ENCODE peak calls at places on chromosomes 7 and 10, in four cellular contexts. P is A549, T is HepG2, J is WTC11. U is an unnamed sample.

GRCh38 chr7:129298268-129298893 is 73.6 kb downstream of the AHCYL2 start:
- DNase-seq in P (peak), T (peak), J (peak), U (peak)

GRCh38 chr7:46068159-46068558 is 147.1 kb upstream of the IGFBP3 start:
- DNase-seq in J (no peak), P (no peak), T (no peak), U (no peak)

GRCh38 chr7:12244694-12245093 is 33.6 kb downstream of the TMEM106B start:
- DNase-seq in P (no peak), T (no peak), J (no peak), U (no peak)

GRCh38 chr10:94122247-94122646 is 128.5 kb downstream of the PLCE1 start:
- DNase-seq in J (no peak), T (no peak), P (no peak), U (no peak)

GRCh38 chr7:11228515-11228914 is 254.8 kb downstream of the PHF14 start:
- DNase-seq in P (no peak), J (no peak), T (no peak), U (no peak)

GRCh38 chr7:139758388-139758787 is 19.4 kb downstream of the HIPK2 start:
- DNase-seq in J (peak), T (no peak), P (no peak), U (no peak)

GRCh38 chr7:39589323-39590111 is 23.3 kb downstream of the YAE1 start:
- DNase-seq in J (peak), P (no peak), T (no peak), U (peak)

GRCh38 chr10:89416465-89416864 is 2.1 kb downstream of the IFIT5 start:
- DNase-seq in T (no peak), J (no peak), P (no peak), U (no peak)

GRCh38 chr10:78170026-78170475 is 136.4 kb downstream of the RPS24 start:
- DNase-seq in T (no peak), J (no peak), P (no peak), U (no peak)

GRCh38 chr10:124971276-124971675 is 29.4 kb downstream of the ZRANB1 start:
- DNase-seq in T (no peak), P (no peak), J (no peak), U (no peak)

GRCh38 chr7:4633012-4633411 is 49.1 kb upstream of the FOXK1 start:
- DNase-seq in P (peak), J (no peak), T (peak), U (peak)

GRCh38 chr10:34015700-34016099 is 681.2 kb upstream of the NRP1 start:
- DNase-seq in P (no peak), T (no peak), J (no peak), U (no peak)

DNA sequence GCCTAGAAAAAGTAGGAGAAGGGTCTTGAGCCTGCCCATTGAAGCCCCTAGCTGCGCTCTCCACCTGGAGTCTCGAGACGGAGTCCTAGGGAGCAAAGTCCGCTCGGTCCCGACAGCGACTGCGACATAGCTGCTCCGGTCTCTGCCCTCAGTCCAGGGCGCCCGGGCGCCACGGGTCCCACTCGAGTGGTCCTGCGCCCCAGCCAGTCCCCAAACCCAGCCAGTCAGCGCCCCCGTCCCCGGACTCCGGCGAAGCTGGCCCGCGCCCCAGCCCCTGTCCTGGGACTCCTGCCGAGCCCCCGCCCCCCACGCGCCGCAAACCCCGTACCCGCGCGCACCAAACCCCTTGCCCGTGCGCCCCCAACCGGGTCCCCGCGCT is 480 bp downstream of the TNS3 start:
- DNase-seq in P (no peak), T (no peak), J (peak), U (no peak)
- TF ChIP-seq HMGXB4 in P (no peak), T (no peak), J (no peak), U (no peak)

DNA sequence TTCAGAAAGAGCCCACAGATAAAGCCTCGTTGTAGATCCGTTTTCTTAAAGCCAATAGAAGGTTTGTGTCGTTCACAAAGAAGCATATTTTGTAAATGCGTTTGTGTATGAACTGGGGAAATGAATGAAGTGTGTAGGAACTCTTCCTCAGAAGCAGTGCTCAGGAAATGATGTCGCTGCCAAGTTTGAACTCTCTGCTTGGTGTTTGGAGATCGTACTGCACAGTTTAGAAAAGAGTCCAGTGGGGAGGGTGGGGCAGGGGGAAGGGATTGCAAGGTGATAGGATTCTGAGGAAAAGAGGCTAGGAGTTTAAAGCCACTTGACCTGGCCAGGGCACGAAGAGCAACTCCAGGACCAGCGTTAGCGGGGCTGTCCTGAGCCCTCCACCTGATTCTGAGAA is 122.2 kb downstream of the CUBN start:
- DNase-seq in T (no peak), P (no peak), J (no peak), U (no peak)
- TF ChIP-seq HMGXB4 in T (no peak), P (no peak), J (no peak), U (no peak)

GRCh38 chr7:109844362-109844761 is 1246.6 kb upstream of the LRRN3 start:
- DNase-seq in P (peak), T (peak), J (no peak), U (no peak)
- TF ChIP-seq HMGXB4 in P (no peak), T (no peak), J (no peak), U (no peak)

DNA sequence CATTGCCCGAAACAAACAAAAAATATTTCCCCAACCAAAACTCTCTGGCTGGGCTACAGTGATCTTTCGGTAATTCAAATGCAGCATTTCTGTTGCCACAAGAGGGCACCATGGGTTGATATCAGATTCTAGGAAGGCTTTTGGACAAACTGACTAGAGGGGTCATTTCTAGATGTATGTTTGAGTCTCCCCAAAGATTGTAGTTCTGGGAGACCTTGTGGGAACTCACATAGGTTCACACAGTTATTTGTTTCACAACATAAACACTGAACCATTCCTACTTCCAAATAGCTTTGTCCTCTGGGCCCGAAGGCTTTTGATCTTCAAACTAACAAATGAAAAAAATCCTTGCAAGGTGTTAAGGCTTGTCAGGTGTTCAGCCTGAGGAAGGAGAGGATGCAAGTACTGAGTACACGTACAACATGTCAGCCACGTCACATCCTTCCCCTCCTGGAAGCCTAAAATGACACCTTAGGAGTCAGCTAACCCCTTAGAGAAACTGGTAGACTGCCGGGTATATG is 37.0 kb upstream of the IL15RA start:
- DNase-seq in P (peak), J (peak), T (peak), U (peak)
- TF ChIP-seq HMGXB4 in P (no peak), J (no peak), T (no peak), U (no peak)